ENCODE peak calls at places on chromosome 6, in seven cellular contexts. K is upper lobe of right lung, A is tibial nerve, H is BJ, P is GM13977, O is nephron progenitor cell, U is right lobe of liver. Z is an unnamed sample.

GRCh38 chr6:125784365-125784764 is 6.4 kb upstream of the NCOA7 start:
- DNase-seq in H (no peak), P (no peak), A (no peak), K (no peak), U (no peak), O (no peak), Z (no peak)

GRCh38 chr6:97040355-97040860 is 115.9 kb downstream of the KLHL32 start:
- DNase-seq in U (no peak), K (no peak), P (no peak), O (no peak), A (no peak), H (no peak), Z (no peak)

GRCh38 chr6:11069760-11070159 is 23.9 kb upstream of the SMIM13 start:
- DNase-seq in P (no peak), H (no peak), A (no peak), K (no peak), U (no peak), O (no peak), Z (no peak)

GRCh38 chr6:73263570-73263909 is 544 bp upstream of the KHDC1 start:
- DNase-seq in K (no peak), U (no peak), O (no peak), A (no peak), P (no peak), H (no peak), Z (no peak)

GRCh38 chr6:1757133-1757532 is 147.4 kb downstream of the FOXC1 start:
- DNase-seq in P (no peak), H (no peak), U (no peak), K (no peak), O (no peak), A (no peak), Z (no peak)

GRCh38 chr6:33702345-33702977 is 9.0 kb downstream of the UQCC2 start:
- DNase-seq in H (no peak), A (no peak), P (no peak), U (no peak), K (peak), O (no peak), Z (no peak)

GRCh38 chr6:109237082-109237985 is 142.0 kb downstream of the CEP57L1 start:
- DNase-seq in O (no peak), K (no peak), U (no peak), P (no peak), H (no peak), A (no peak), Z (no peak)

GRCh38 chr6:154367839-154368695 is 11.5 kb upstream of the IPCEF1 start:
- DNase-seq in A (no peak), H (no peak), U (no peak), K (no peak), O (no peak), P (no peak), Z (no peak)

GRCh38 chr6:101417899-101418298 is 24.4 kb downstream of the GRIK2 start:
- DNase-seq in U (no peak), O (no peak), A (no peak), H (no peak), P (no peak), K (no peak), Z (no peak)

GRCh38 chr6:85185977-85186376 is 263.9 kb upstream of the NT5E start:
- DNase-seq in U (no peak), H (no peak), O (no peak), P (no peak), K (no peak), A (no peak), Z (no peak)

GRCh38 chr6:127481081-127481480 is 21.9 kb upstream of the KIAA0408 start:
- DNase-seq in H (no peak), P (no peak), K (no peak), A (no peak), O (no peak), U (no peak), Z (no peak)

GRCh38 chr6:116278853-116279231 is 888 bp downstream of the TSPYL1 start:
- DNase-seq in K (no peak), O (peak), U (peak), H (no peak), P (no peak), A (no peak), Z (no peak)

GRCh38 chr6:150312395-150312794 is 56.4 kb upstream of the IYD start:
- DNase-seq in H (no peak), U (no peak), A (no peak), K (no peak), O (no peak), P (no peak), Z (no peak)

GRCh38 chr6:15404700-15404980 is 158.8 kb downstream of the JARID2 start:
- DNase-seq in P (no peak), A (no peak), U (no peak), O (no peak), H (no peak), K (no peak), Z (no peak)

GRCh38 chr6:7819641-7820040 is 90.9 kb downstream of the TXNDC5 start:
- DNase-seq in U (no peak), O (no peak), A (no peak), P (no peak), K (no peak), H (peak), Z (no peak)

GRCh38 chr6:4162345-4162744 is 27.0 kb upstream of the ECI2 start:
- DNase-seq in H (no peak), U (no peak), P (no peak), A (no peak), O (no peak), K (no peak), Z (no peak)
- TF ChIP-seq CTCF in H (no peak), U (no peak), P (no peak), A (no peak), O (no peak), K (no peak), Z (no peak)

DNA sequence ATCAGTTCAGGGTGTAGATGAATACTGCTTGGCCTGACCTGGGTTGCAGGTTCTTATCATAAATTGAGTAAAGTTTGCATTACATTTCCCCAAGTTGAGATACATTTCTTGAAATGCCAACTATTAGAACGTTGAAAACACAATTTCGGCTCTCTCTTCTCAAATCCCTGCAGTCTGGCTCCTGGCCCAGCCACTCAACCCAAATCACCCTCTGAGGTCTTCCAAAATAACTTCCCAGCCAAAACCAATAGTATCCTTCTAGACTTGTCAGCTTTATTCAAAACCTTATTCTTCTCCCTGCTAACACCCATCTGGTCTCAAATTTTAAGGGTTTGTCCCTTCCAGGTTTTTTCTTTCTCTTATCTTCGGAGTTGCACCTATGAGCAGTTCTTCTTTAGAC is 263.6 kb downstream of the EYA4 start:
- DNase-seq in A (peak), P (no peak), H (no peak), K (no peak), O (no peak), U (no peak), Z (no peak)
- TF ChIP-seq CTCF in A (no peak), P (no peak), H (no peak), K (no peak), O (no peak), U (no peak), Z (no peak)

GRCh38 chr6:3751730-3752537 is 421 bp upstream of the PXDC1 start:
- DNase-seq in O (peak), A (peak), P (peak), H (peak), K (peak), U (peak), Z (peak)
- TF ChIP-seq CTCF in O (peak), A (peak), P (peak), H (peak), K (peak), U (peak), Z (peak)

DNA sequence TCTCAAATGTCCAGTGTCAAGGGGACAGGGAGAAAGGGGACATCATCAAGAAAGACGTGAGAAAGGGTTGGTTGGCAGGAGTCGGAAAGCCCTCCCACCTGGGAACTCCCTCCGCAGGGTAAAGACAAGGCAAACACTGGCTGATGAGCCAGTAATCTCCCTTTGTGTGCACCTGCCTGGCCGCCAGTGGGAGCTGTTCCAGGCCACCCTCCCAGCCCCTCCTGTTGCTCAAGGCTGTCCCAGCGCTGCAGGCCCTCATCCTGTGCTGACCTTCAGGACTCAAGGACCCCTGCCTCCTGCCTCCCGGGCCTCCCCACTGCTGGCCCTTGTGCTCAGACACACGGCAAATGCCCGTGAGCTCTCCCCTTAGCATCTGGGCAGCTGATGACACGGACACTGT is 7.4 kb downstream of the FRMD1 start:
- DNase-seq in O (no peak), U (no peak), K (no peak), A (no peak), P (no peak), H (no peak), Z (no peak)
- TF ChIP-seq CTCF in O (no peak), U (no peak), K (no peak), A (no peak), P (no peak), H (no peak), Z (no peak)

DNA sequence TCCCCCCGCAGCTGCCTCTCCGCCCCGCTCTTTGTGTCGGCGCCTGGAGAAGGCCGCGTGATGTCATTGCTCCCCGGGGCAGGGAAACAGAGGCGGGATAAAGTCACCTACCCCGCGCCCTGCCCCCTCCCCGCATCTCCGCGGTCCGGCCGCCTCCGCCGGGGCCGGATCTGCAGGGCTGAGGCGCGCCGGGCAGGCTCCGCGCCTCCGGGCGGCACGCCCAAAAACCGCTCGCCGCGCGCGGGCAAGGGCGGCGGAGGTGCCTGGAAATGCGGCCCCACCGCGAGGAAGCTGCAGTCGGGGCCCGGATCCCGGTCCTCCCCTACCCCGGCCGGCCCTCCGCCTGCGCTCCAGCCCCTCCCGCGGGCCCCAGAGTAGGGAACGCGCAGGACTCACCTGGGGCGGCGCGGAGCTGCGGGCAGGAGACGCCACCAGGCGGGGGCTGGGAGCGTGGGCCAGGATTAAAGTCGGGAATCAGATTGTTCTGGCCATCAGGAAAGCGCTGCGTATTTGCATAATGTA is at the start of gene FAXC:
- DNase-seq in O (peak), H (no peak), A (no peak), P (peak), K (peak), U (no peak), Z (peak)
- TF ChIP-seq CTCF in O (no peak), H (peak), A (no peak), P (no peak), K (peak), U (no peak), Z (peak)

GRCh38 chr6:169445227-169445626 is 191.6 kb upstream of the THBS2 start:
- DNase-seq in U (no peak), P (no peak), O (no peak), A (no peak), K (no peak), H (no peak), Z (no peak)
- TF ChIP-seq CTCF in U (no peak), P (no peak), O (peak), A (no peak), K (peak), H (no peak), Z (peak)

DNA sequence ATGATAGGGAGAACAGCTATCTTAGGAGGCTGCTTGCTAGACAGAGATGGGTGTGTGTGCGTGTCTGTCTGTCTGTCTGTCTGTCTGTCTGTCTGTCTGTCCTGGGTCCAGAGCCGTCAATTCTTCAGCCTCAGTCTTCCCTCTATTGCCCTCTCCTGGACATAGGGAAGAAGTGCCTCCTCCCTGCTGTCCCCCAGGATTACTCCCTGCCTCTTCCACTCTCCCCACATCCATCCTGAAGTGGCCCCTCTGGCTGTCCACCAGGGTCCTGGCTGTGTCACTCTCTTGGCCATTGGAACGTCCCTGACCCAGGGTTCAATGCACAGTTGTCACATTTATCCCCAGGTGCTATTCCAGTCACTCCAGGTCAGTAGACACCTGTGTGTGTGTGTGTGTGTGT is 10.2 kb downstream of the TREML2 start:
- DNase-seq in A (no peak), P (no peak), U (no peak), O (no peak), H (no peak), K (no peak), Z (no peak)
- TF ChIP-seq CTCF in A (no peak), P (no peak), U (no peak), O (no peak), H (no peak), K (no peak), Z (no peak)

GRCh38 chr6:5422321-5422915 is 161.1 kb downstream of the FARS2 start:
- DNase-seq in P (peak), U (no peak), O (peak), A (no peak), H (no peak), K (no peak), Z (no peak)
- TF ChIP-seq CTCF in P (peak), U (peak), O (peak), A (peak), H (peak), K (peak), Z (peak)

GRCh38 chr6:139099984-139100383 is 34.9 kb upstream of the HECA start:
- DNase-seq in K (no peak), H (no peak), P (peak), O (no peak), U (no peak), A (no peak), Z (no peak)
- TF ChIP-seq CTCF in K (no peak), H (no peak), P (no peak), O (no peak), U (no peak), A (no peak), Z (no peak)

DNA sequence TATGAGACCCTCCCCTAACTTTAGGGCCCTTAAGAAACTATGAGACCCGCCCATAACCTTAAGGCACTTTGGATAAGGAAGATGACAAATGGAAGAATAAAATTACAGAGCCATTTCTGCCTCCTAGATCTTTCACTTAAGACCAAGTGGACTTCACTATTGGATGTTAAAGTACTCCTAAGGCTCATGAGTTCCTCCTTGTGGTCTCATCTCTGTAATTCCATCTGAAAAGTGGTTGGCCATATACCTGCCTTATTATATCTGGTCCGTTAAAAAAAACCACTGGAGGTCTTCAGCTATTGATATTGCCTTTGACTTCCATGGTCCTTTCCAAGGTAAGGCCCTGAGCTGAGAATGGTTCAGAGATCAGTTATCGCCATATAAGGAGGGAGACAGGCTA is 310.3 kb downstream of the EYA4 start:
- DNase-seq in H (no peak), U (no peak), A (no peak), P (no peak), O (no peak), K (no peak), Z (no peak)
- TF ChIP-seq CTCF in H (no peak), U (no peak), A (no peak), P (no peak), O (no peak), K (no peak), Z (no peak)

Z was measured in type B pancreatic cell.